ENCODE peak calls at places on chromosomes 11 and 22, in four cellular contexts. P is IMR-90, D is thyroid gland, O is A549. S is an unnamed sample. For H3K4me1, the result is how much of the 10 kb centered on the place peaks cover.

GRCh38 chr11:61904539-61905048 is 12.8 kb downstream of the RAB3IL1 start:
- DNase-seq in P (no peak), D (peak), O (no peak), S (no peak)

GRCh38 chr11:118438314-118438931 is 2.1 kb downstream of the KMT2A start:
- DNase-seq in P (peak), D (peak), O (peak), S (peak)

GRCh38 chr22:23207786-23208325 is 27.5 kb downstream of the BCR start:
- DNase-seq in P (no peak), D (peak), O (no peak), S (no peak)

GRCh38 chr11:63683133-63683991 is 2.1 kb downstream of the RTN3 start:
- DNase-seq in P (peak), D (no peak), O (no peak), S (no peak)

GRCh38 chr22:44127353-44127752 is 53.4 kb upstream of the PARVG start:
- DNase-seq in P (no peak), D (peak), O (no peak), S (peak)

GRCh38 chr11:61994981-61995380 is 27.5 kb upstream of the FTH1 start:
- DNase-seq in P (no peak), D (no peak), O (no peak), S (no peak)

GRCh38 chr11:119306373-119306890 is 10.5 kb downstream of the MCAM start:
- DNase-seq in P (peak), D (no peak), O (no peak), S (peak)

GRCh38 chr11:66636411-66636810 is 2.1 kb upstream of the RBM4 start:
- DNase-seq in P (no peak), D (no peak), O (no peak), S (no peak)

GRCh38 chr22:44423556-44423955 is 74.5 kb downstream of the RTL6 start:
- DNase-seq in P (no peak), D (no peak), O (no peak), S (no peak)

GRCh38 chr11:108324587-108324986 is 101.7 kb downstream of the ATM start:
- DNase-seq in P (peak), D (no peak), O (no peak), S (no peak)

GRCh38 chr11:57792870-57793269 is 31.3 kb downstream of the CTNND1 start:
- DNase-seq in P (no peak), D (no peak), O (peak), S (no peak)

GRCh38 chr22:21726650-21727049 is 8.9 kb downstream of the YPEL1 start:
- DNase-seq in P (no peak), D (no peak), O (peak), S (no peak)

GRCh38 chr22:20131856-20132685 is 467 bp downstream of the ZDHHC8 start:
- DNase-seq in P (no peak), D (peak), O (no peak), S (peak)

GRCh38 chr22:31680764-31681624 is 19.0 kb upstream of the PISD start:
- DNase-seq in P (peak), D (no peak), O (no peak), S (peak)

GRCh38 chr11:12140186-12140938 is 30.0 kb downstream of the MICAL2 start:
- DNase-seq in P (peak), D (peak), O (no peak), S (no peak)

GRCh38 chr11:10379022-10379421 is 74.1 kb downstream of the ADM start:
- DNase-seq in P (peak), D (peak), O (no peak), S (no peak)

GRCh38 chr11:129278586-129279319 is 86.6 kb upstream of the ARHGAP32 start:
- DNase-seq in P (no peak), D (peak), O (no peak), S (peak)

GRCh38 chr22:43289976-43290663 is 53.1 kb downstream of the SCUBE1 start:
- DNase-seq in P (peak), D (peak), O (no peak), S (no peak)

GRCh38 chr11:70740475-70740825 is 342.1 kb downstream of the CTTN start:
- DNase-seq in P (no peak), D (no peak), O (no peak), S (no peak)

GRCh38 chr11:113593698-113594308 is 112.3 kb downstream of the TMPRSS5 start:
- DNase-seq in P (no peak), D (no peak), O (no peak), S (no peak)

GRCh38 chr11:38169286-38169685 is 1571.2 kb upstream of the RAG2 start:
- DNase-seq in P (peak), D (no peak), O (no peak), S (no peak)

GRCh38 chr11:20518323-20518834 is 81.0 kb upstream of the SLC6A5 start:
- DNase-seq in P (no peak), D (no peak), O (no peak), S (no peak)

GRCh38 chr11:9646324-9646723 is 17.6 kb upstream of the SWAP70 start:
- DNase-seq in P (no peak), D (no peak), O (no peak), S (no peak)

GRCh38 chr22:36998620-36999351 is 20.5 kb downstream of the TST start:
- DNase-seq in P (peak), D (no peak), O (no peak), S (no peak)

GRCh38 chr11:8267831-8268529 is 4.3 kb upstream of the LMO1 start:
- DNase-seq in P (no peak), D (peak), O (no peak), S (no peak)

GRCh38 chr11:3823303-3823702 is 14.9 kb downstream of the PGAP2 start:
- DNase-seq in P (peak), D (no peak), O (peak), S (peak)

GRCh38 chr11:3826721-3827120 is 14.0 kb downstream of the RHOG start:
- DNase-seq in P (no peak), D (no peak), O (no peak), S (no peak)

GRCh38 chr11:3825473-3826154 is 15.1 kb downstream of the RHOG start:
- DNase-seq in P (no peak), D (no peak), O (no peak), S (no peak)

GRCh38 chr11:3823762-3824506 is 15.6 kb downstream of the PGAP2 start:
- DNase-seq in P (no peak), D (no peak), O (no peak), S (no peak)

DNA sequence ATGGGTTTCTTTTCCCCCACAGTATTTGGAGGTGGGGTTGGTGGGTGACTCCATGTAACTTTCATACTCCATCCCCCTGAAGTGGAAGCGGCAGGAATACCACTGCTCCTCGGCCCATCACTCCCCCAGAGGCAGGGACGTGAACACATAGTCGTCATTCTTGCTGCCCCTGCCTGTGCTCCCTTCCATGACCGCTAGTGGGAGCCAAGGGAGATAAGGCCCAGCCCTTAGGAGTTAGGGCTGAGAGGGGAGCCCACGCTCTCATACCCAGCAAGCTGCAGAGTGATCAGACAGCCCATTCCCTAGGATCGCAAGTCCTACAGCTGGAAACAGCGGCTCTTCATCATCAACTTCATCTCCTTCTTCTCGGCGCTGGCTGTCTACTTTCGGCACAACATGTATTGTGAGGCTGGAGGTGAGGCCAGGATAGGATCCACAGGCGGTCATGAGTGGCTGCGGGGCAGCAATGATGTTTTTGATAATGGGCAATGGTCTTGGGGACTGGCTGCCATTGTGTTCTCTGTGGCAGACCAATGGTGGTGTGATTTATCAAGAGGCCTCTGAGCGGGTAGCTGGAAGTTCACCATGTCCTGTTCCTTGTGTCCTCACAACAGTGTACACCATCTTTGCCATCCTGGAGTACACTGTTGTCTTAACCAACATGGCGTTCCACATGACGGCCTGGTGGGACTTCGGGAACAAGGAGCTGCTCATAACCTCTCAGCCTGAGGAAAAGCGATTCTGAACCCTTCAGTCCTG is 15.9 kb downstream of the RHOG start:
- DNase-seq in P (no peak), D (peak), O (peak), S (peak)
- TF ChIP-seq CTCF in P (peak), D (peak), O (peak), S (peak)

GRCh38 chr11:102114032-102114431 is 3.8 kb downstream of the YAP1 start:
- DNase-seq in P (peak), D (no peak), O (peak), S (no peak)
- H3K4me1 ChIP-seq in P (under half), D (half or more), O (half or more), S (half or more)

GRCh38 chr22:50445071-50445879 is 29.6 kb downstream of the SBF1 start:
- DNase-seq in P (no peak), D (peak), O (no peak), S (no peak)
- TF ChIP-seq POLR2A in P (no peak), D (peak), O (no peak), S (no peak)

DNA sequence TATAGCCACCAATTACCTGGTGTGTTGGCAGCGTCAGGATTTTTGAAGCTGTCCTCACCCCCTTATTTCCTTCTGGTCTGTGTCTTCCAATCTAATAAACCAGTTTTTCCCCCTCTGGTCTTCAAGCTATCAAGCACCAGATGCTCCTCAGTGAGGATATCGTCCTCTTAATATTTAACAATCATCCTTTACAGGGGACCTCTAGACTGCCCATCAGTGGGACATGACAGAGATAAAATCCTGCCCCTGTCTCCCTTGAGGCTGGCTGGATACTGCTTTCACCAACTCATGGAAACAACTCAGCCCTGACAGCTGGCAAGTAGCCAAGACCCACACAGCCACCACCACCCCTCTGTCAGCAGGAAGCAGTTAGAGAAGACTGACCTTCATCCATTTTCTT is 421.0 kb upstream of the API5 start:
- DNase-seq in P (no peak), D (peak), O (no peak), S (no peak)
- TF ChIP-seq CTCF in P (no peak), D (no peak), O (no peak), S (no peak)

DNA sequence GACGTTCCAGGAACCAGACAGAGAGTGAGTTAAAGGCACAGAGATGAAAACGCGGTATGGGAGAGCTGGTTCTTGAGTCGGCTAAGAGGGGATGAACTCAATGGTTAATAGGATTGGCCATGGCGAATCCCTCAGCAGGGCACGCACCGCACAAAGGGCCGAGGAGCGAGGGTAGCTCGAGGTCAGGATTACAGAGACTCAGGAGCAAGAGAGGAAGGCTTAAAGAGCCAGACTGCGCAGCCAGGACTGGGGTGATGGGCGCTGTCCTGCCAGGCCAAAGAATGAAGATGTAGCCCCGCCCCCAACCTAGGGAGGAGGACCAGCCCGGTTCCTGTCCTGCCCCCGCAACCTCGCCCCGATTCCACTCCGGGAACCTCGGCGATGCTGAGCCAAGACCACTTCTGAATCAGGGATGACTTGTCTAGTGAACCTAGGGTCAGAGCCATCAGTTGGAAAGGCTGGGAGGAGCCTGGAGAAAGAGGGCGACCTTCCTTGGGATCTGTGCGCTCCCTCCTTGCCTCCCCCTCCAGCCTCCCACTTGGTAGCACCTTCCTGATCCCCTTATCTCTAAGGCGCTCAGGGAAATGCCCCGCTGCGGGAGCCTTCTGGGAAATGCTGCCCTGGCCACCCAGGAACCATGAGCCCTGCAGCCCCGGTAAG is at the start of gene PLEKHB1:
- DNase-seq in P (no peak), D (no peak), O (no peak), S (no peak)
- H3K4me1 ChIP-seq in P (under half), D (under half), O (under half), S (under half)

DNA sequence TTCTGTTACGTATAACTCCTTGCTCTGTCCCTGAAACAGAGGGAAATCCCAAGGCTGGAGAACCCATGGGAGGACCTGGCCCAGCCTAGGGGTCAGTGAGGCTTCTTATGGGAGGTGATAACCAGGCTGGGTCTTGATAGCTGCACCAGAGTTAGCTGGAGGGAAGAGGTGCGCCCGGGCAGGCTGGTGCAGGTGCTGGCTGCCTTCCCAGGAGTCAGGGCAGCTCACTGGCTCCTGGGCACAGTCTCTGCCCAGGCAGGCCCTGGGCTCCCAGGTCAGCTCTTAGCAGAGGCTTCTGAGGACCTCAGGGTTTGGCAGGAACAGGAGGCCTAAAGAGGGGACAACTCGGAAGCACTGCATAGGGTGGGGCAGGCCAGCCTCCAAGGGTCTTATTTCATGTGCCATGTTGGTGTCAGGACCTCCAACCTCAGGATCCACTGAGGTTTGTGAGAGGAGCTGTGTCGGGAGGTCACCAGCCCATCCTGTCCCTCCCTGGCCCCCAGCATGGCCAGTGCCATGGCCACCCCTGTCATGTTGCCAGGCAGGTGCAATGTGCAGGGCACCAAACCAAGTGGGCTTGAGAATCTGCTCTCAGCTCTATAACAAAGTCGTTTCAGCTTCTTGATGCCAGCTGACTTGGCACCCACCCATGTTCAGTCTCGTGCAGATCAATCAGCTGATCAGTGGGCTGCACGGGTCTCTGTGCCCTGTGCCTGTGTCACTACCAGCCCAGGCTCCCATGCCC is 20.5 kb upstream of the CELSR1 start:
- DNase-seq in P (no peak), D (peak), O (no peak), S (no peak)
- TF ChIP-seq POLR2A in P (no peak), D (no peak), O (no peak), S (no peak)

GRCh38 chr22:27715078-27715477 is 86.5 kb downstream of the MN1 start:
- DNase-seq in P (no peak), D (no peak), O (no peak), S (no peak)
- TF ChIP-seq CTCF in P (peak), D (no peak), O (no peak), S (no peak)

S was measured in adrenal gland.